ENCODE peak calls at places on chromosomes 3 and 15, in five cellular contexts. U is BJ, Q is AG10803, O is K562, G is esophagus squamous epithelium. E is an unnamed sample.

GRCh38 chr3:134326760-134327593 is 47.3 kb downstream of the AMOTL2 start:
- DNase-seq in U (peak), Q (peak), O (no peak), G (no peak), E (peak)

GRCh38 chr3:18758047-18758704 is 333.0 kb upstream of the SATB1 start:
- DNase-seq in U (no peak), Q (no peak), O (peak), G (no peak), E (peak)

GRCh38 chr3:46846624-46847542 is 16.4 kb downstream of the MYL3 start:
- DNase-seq in U (no peak), Q (no peak), O (no peak), G (no peak), E (no peak)

GRCh38 chr15:44219073-44219472 is 24.0 kb upstream of the FRMD5 start:
- DNase-seq in U (no peak), Q (no peak), O (no peak), G (no peak), E (no peak)

GRCh38 chr15:90002428-90002844 is 1.3 kb downstream of the ZNF710 start:
- DNase-seq in U (no peak), Q (peak), O (no peak), G (no peak), E (peak)

GRCh38 chr3:107431048-107431297 is 53.7 kb downstream of the CCDC54 start:
- DNase-seq in U (no peak), Q (no peak), O (no peak), G (no peak), E (no peak)

GRCh38 chr3:184261270-184262165 is at the start of gene CAMK2N2:
- DNase-seq in U (no peak), Q (peak), O (peak), G (no peak), E (peak)

GRCh38 chr15:91182096-91182495 is 82.0 kb downstream of the SV2B start:
- DNase-seq in U (no peak), Q (no peak), O (no peak), G (no peak), E (no peak)

GRCh38 chr3:146280859-146281258 is 30.0 kb upstream of the PLSCR4 start:
- DNase-seq in U (peak), Q (peak), O (no peak), G (no peak), E (peak)

GRCh38 chr3:134357914-134358811 is 16.1 kb downstream of the AMOTL2 start:
- DNase-seq in U (peak), Q (peak), O (peak), G (no peak), E (peak)

GRCh38 chr15:96947296-96947695 is 616.8 kb downstream of the NR2F2 start:
- DNase-seq in U (no peak), Q (no peak), O (no peak), G (no peak), E (no peak)

GRCh38 chr15:56759450-56759845 is 26.1 kb upstream of the ZNF280D start:
- DNase-seq in U (peak), Q (peak), O (no peak), G (no peak), E (peak)

GRCh38 chr15:83848315-83849050 is 194.6 kb downstream of the ADAMTSL3 start:
- DNase-seq in U (peak), Q (peak), O (no peak), G (no peak), E (peak)

GRCh38 chr3:11499144-11499543 is 144.6 kb downstream of the VGLL4 start:
- DNase-seq in U (peak), Q (peak), O (no peak), G (no peak), E (peak)

GRCh38 chr3:71955549-71956373 is 170.8 kb upstream of the PROK2 start:
- DNase-seq in U (peak), Q (peak), O (peak), G (no peak), E (peak)

GRCh38 chr15:71575474-71576045 is 234.8 kb upstream of the NR2E3 start:
- DNase-seq in U (no peak), Q (peak), O (no peak), G (no peak), E (peak)

GRCh38 chr3:113746955-113747718 is at the start of gene ATP6V1A:
- DNase-seq in U (no peak), Q (no peak), O (peak), G (peak), E (no peak)

GRCh38 chr15:89496155-89497098 is at the start of gene RHCG:
- DNase-seq in U (no peak), Q (peak), O (peak), G (no peak), E (no peak)

GRCh38 chr15:90221251-90221900 is 12.4 kb downstream of the CIB1 start:
- DNase-seq in U (no peak), Q (peak), O (peak), G (no peak), E (peak)

GRCh38 chr3:73379465-73379864 is 245.3 kb downstream of the PDZRN3 start:
- DNase-seq in U (no peak), Q (no peak), O (no peak), G (no peak), E (no peak)

GRCh38 chr3:98823791-98824190 is 60.7 kb downstream of the ST3GAL6 start:
- DNase-seq in U (no peak), Q (no peak), O (no peak), G (no peak), E (no peak)

GRCh38 chr15:84975871-84976351 is 5.7 kb upstream of the PDE8A start:
- DNase-seq in U (no peak), Q (no peak), O (peak), G (no peak), E (no peak)

GRCh38 chr3:157594413-157594812 is 91.2 kb upstream of the VEPH1 start:
- DNase-seq in U (no peak), Q (no peak), O (no peak), G (no peak), E (no peak)

GRCh38 chr15:82709081-82709420 is 624 bp downstream of the AP3B2 start:
- DNase-seq in U (no peak), Q (no peak), O (no peak), G (no peak), E (no peak)

GRCh38 chr3:127671523-127672428 is 976 bp upstream of the ABTB1 start:
- DNase-seq in U (no peak), Q (no peak), O (peak), G (no peak), E (no peak)

GRCh38 chr15:89845305-89845893 is 30.7 kb upstream of the ANPEP start:
- DNase-seq in U (no peak), Q (peak), O (no peak), G (no peak), E (peak)

GRCh38 chr3:158713094-158713499 is 19.2 kb downstream of the RARRES1 start:
- DNase-seq in U (no peak), Q (no peak), O (no peak), G (no peak), E (peak)

GRCh38 chr15:48954538-48954937 is 9.2 kb downstream of the SHC4 start:
- DNase-seq in U (no peak), Q (peak), O (no peak), G (no peak), E (no peak)

GRCh38 chr3:13018039-13018431 is 55.2 kb downstream of the IQSEC1 start:
- DNase-seq in U (no peak), Q (peak), O (no peak), G (no peak), E (no peak)

GRCh38 chr15:87561641-87562040 is 694.9 kb downstream of the NTRK3 start:
- DNase-seq in U (no peak), Q (no peak), O (no peak), G (no peak), E (no peak)

GRCh38 chr3:169350228-169350627 is 313.3 kb downstream of the MECOM start:
- DNase-seq in U (no peak), Q (no peak), O (no peak), G (no peak), E (no peak)

GRCh38 chr15:57090460-57090859 is 172.0 kb downstream of the TCF12 start:
- DNase-seq in U (no peak), Q (no peak), O (no peak), G (no peak), E (no peak)

GRCh38 chr3:16102905-16103364 is 71.5 kb upstream of the GALNT15 start:
- DNase-seq in U (peak), Q (peak), O (no peak), G (no peak), E (peak)

GRCh38 chr3:56321892-56322291 is 146.4 kb downstream of the ERC2 start:
- DNase-seq in U (no peak), Q (no peak), O (no peak), G (no peak), E (no peak)

GRCh38 chr15:55434989-55435825 is 26.9 kb downstream of the PIERCE2 start:
- DNase-seq in U (no peak), Q (peak), O (peak), G (no peak), E (peak)

GRCh38 chr3:76442374-76442915 is 597.5 kb upstream of the ROBO2 start:
- DNase-seq in U (no peak), Q (no peak), O (no peak), G (no peak), E (no peak)

GRCh38 chr3:175091426-175092114 is 232.4 kb downstream of the NAALADL2 start:
- DNase-seq in U (no peak), Q (no peak), O (no peak), G (no peak), E (no peak)

GRCh38 chr3:14789221-14789620 is 29.5 kb upstream of the FGD5 start:
- DNase-seq in U (no peak), Q (no peak), O (no peak), G (no peak), E (no peak)

GRCh38 chr3:138936763-138937689 is 9.9 kb downstream of the FOXL2 start:
- DNase-seq in U (no peak), Q (no peak), O (no peak), G (no peak), E (no peak)

GRCh38 chr3:138938877-138939562 is 7.9 kb downstream of the FOXL2 start:
- DNase-seq in U (no peak), Q (no peak), O (no peak), G (no peak), E (no peak)

GRCh38 chr3:138938056-138938876 is 8.7 kb downstream of the FOXL2 start:
- DNase-seq in U (no peak), Q (no peak), O (no peak), G (no peak), E (no peak)

GRCh38 chr3:138935864-138936762 is 10.8 kb downstream of the FOXL2 start:
- DNase-seq in U (no peak), Q (peak), O (peak), G (no peak), E (peak)

DNA sequence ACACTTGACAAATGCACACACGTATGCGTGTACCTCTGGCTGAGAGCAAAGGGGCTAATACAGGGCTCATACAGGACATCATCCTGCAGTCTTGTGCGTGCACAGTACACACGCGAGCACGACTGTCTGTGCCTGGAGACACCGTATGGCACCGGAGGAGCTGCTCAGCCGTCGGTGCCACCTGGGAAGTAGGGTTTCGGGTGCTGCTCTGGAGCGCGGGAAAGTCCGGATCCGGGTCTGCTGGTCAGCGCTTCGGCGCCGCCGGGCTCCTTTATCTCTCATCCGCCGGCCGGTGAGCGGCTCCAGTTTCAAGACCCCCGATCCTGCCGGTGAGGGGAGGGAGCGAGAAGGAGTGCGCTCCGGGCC is 9.3 kb downstream of the FOXL2 start:
- DNase-seq in U (no peak), Q (no peak), O (no peak), G (no peak), E (no peak)
- H3K4me3 ChIP-seq in U (no peak), Q (no peak), O (no peak), G (no peak), E (no peak)

DNA sequence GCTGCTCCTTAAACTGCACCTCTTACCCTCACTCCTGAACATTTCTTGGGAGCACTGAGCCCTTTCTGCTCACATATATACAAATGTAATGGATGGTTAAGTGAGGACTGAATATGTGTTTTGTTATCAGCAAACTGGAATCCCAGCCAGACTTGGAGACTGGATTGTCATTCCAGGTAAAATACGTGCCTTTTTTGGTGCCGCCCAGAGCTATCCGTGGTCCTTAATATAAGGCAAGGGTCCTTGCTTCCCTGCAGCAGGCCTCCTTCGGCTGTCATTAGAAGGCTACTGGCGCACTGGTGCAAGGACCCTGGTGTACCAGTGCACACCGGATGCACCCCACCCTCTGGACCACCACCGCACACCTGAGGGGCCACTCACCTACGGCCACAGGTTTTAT is 1.1 kb upstream of the GABRB3 start:
- DNase-seq in U (no peak), Q (no peak), O (no peak), G (no peak), E (no peak)
- H3K4me3 ChIP-seq in U (no peak), Q (no peak), O (no peak), G (no peak), E (no peak)

GRCh38 chr15:33311312-33311971 is 675 bp downstream of the RYR3 start:
- DNase-seq in U (no peak), Q (no peak), O (no peak), G (no peak), E (no peak)

GRCh38 chr15:33310481-33311311 is at the start of gene RYR3:
- DNase-seq in U (no peak), Q (no peak), O (no peak), G (no peak), E (peak)

GRCh38 chr15:33313491-33313890 is 2.7 kb downstream of the RYR3 start:
- DNase-seq in U (no peak), Q (no peak), O (no peak), G (no peak), E (no peak)

GRCh38 chr15:33314115-33314514 is 3.3 kb downstream of the RYR3 start:
- DNase-seq in U (no peak), Q (no peak), O (no peak), G (no peak), E (no peak)

DNA sequence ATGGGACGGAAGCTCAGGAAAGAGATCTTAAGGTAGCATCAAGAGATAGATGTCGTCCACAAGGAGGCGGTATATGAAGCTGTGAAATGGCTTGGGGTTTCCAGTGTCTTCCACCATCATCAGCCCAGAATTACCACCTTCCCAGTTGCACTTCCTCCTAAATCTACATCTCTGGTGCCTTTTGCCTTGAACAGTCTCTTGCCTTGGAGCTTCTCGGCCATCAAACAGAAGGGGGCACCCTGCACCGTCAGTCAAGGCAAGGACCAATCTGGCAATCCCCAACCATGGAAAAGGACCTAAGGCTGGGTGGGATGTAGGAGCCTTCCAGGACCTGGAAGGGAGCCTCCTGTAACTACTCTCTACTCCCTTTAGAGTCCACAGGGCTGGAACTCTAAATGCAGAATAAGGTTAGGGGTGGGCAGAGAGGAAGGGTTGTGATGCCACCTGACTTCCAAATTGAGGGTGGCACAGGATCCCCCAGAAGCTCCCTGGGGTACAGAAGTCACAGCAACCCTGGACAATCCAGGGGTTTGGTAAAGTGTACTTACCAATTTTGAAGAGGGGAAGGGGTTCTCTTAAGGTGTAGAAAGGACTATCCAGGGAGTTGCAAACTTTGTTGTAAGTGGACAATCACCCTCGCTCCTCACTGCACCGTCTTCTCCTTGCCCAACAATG is 1.0 kb upstream of the RYR3 start:
- DNase-seq in U (no peak), Q (no peak), O (no peak), G (no peak), E (no peak)
- H3K4me3 ChIP-seq in U (no peak), Q (no peak), O (no peak), G (no peak), E (no peak)

DNA sequence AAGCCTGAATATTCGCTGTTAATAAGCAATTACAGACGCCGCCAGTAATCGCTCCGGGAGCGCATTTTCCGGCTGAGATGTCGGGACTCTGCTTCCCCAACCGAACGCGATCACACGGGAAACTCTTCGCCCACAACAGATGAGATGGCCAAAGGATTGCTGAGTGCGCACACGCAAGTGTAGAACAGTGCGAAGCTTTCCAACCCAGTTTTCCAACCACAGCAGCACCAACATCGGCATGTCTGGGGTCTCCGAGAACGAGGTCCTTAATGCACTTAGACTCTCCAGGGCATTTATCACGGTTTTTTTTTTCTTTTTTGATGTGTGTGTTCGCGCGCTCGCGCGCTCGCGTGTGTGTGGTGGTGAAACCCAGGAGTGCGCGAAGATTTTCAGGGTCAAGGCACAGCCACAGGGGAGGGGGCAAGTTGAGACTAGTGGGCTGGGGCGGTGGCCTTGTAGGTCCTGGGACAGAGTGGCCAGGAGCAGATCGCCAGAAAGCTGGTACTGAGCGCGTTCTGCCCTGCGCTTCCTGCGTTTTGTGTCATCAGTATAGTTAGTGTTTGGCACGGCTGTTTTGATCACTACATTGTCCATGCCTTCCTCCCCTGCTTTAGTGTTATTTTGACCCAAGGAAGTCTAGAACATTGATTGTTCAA is 1.8 kb upstream of the EOMES start:
- DNase-seq in U (no peak), Q (no peak), O (no peak), G (no peak), E (no peak)
- H3K4me3 ChIP-seq in U (no peak), Q (peak), O (no peak), G (no peak), E (no peak)

DNA sequence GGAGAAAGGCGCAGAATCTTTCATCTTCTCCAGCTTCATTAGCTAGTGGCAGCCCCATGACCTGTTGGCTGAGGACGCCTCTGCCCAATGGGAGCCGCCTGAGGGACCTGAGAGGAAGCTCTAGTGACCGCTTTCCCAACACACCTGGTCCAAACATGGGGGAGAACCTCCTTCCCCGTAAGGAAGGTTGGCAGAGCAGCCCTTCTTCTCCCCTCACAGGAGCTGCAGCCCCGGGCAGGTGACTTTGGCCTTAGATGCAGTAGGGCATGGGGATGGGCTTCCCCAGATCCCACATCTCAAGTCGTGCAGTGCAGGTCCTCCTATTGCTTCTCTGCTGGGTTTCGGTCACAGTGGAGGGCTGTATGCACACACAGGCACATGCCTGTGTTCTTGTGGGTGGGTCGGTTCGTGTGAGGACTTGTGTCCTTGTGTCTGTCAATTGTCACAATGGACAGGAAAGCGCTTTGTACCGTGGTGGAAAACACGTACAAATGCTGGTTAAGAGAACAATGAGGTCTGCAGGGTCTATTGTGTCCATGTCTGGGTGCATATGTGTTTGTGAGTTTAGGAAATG is 1.3 kb downstream of the ISLR2 start:
- DNase-seq in U (no peak), Q (no peak), O (no peak), G (no peak), E (no peak)
- H3K4me3 ChIP-seq in U (no peak), Q (no peak), O (no peak), G (no peak), E (no peak)

E was measured in astrocyte of the spinal cord.